ENCODE peak calls at places on chromosomes 6 and 20, in five cellular contexts. K is ovary, U is lower leg skin, B is fibroblast of pulmonary artery, S is bronchial epithelial cell. A is an unnamed sample.

GRCh38 chr20:25991756-25992130 is 295.1 kb upstream of the ZNF337 start:
- DNase-seq in K (no peak), U (no peak), B (no peak), S (no peak), A (no peak)

GRCh38 chr6:146905313-146905712 is 298.9 kb upstream of the STXBP5 start:
- DNase-seq in K (no peak), U (no peak), B (peak), S (peak), A (peak)

GRCh38 chr6:117817499-117817898 is 89.6 kb upstream of the SLC35F1 start:
- DNase-seq in K (no peak), U (no peak), B (no peak), S (no peak), A (no peak)

GRCh38 chr6:139855741-139856206 is 481.3 kb upstream of the CITED2 start:
- DNase-seq in K (no peak), U (no peak), B (no peak), S (no peak), A (no peak)

GRCh38 chr6:16769986-16770376 is 8.7 kb upstream of the ATXN1 start:
- DNase-seq in K (no peak), U (no peak), B (peak), S (no peak), A (peak)

GRCh38 chr20:21389368-21389767 is 8.0 kb downstream of the NKX2-4 start:
- DNase-seq in K (no peak), U (no peak), B (no peak), S (no peak), A (no peak)

GRCh38 chr6:36641543-36641942 is 37.0 kb upstream of the CDKN1A start:
- DNase-seq in K (no peak), U (no peak), B (no peak), S (no peak), A (no peak)

GRCh38 chr6:86192123-86192522 is 549.4 kb upstream of the SYNCRIP start:
- DNase-seq in K (no peak), U (no peak), B (peak), S (peak), A (peak)

GRCh38 chr6:141472550-141472949 is 660.2 kb upstream of the GJE1 start:
- DNase-seq in K (no peak), U (no peak), B (no peak), S (no peak), A (no peak)

GRCh38 chr6:127952831-127953230 is 52.0 kb upstream of the THEMIS start:
- DNase-seq in K (no peak), U (no peak), B (peak), S (no peak), A (no peak)

GRCh38 chr6:111113731-111114438 is 26.6 kb downstream of the SLC16A10 start:
- DNase-seq in K (peak), U (peak), B (peak), S (peak), A (peak)

GRCh38 chr6:79671605-79672266 is 40.6 kb downstream of the SH3BGRL2 start:
- DNase-seq in K (no peak), U (no peak), B (peak), S (peak), A (peak)

GRCh38 chr6:112480551-112480950 is 133.4 kb downstream of the RFPL4B start:
- DNase-seq in K (no peak), U (no peak), B (peak), S (peak), A (peak)

GRCh38 chr6:151916680-151917164 is 109.2 kb downstream of the ESR1 start:
- DNase-seq in K (no peak), U (peak), B (peak), S (peak), A (peak)

GRCh38 chr6:26025047-26025893 is 62.0 kb upstream of the HFE start:
- DNase-seq in K (no peak), U (no peak), B (peak), S (peak), A (peak)

GRCh38 chr6:32933661-32934085 is 7.2 kb downstream of the HLA-DMB start:
- DNase-seq in K (peak), U (peak), B (peak), S (peak), A (peak)

GRCh38 chr6:167714166-167714565 is 112.5 kb upstream of the AFDN start:
- DNase-seq in K (no peak), U (no peak), B (peak), S (no peak), A (no peak)

GRCh38 chr6:140183881-140184280 is 809.4 kb upstream of the CITED2 start:
- DNase-seq in K (no peak), U (no peak), B (no peak), S (no peak), A (no peak)

GRCh38 chr20:37898301-37899104 is 4.4 kb upstream of the VSTM2L start:
- DNase-seq in K (no peak), U (no peak), B (no peak), S (peak), A (peak)

GRCh38 chr6:165854863-165855593 is 192.0 kb upstream of the PDE10A start:
- DNase-seq in K (no peak), U (no peak), B (no peak), S (no peak), A (no peak)
- H3K4me3 ChIP-seq in K (no peak), U (no peak), B (no peak), S (no peak), A (no peak)

GRCh38 chr6:84728602-84729001 is 35.8 kb downstream of the TBX18 start:
- DNase-seq in K (no peak), U (no peak), B (peak), S (peak), A (peak)
- TF ChIP-seq CTCF in K (no peak), U (no peak), B (peak), S (peak), A (peak)

DNA sequence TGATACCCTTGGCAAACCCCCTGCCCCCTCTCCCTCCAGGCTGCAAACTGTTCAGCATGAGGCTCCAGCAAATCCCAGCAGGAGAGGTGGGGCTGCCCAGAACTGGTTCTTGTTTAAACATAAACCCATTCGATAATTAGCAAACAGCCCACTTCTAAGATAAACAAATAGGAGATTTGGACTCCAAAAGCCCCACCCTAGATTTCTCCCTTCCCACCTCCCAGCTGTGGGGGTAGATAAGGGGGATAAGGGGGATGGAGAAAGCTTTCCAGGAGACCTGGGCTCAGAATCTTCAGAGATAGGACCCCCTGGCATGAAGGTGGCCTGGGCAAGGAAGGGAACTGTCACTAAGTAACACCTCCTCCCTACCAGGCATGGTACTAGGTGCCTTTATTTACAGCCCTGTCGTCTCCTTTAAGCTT is 4.8 kb downstream of the SDC4 start:
- DNase-seq in K (no peak), U (no peak), B (no peak), S (no peak), A (no peak)
- H3K4me3 ChIP-seq in K (no peak), U (no peak), B (no peak), S (peak), A (peak)

GRCh38 chr20:1125266-1125665 is 6.9 kb downstream of the PSMF1 start:
- DNase-seq in K (no peak), U (no peak), B (no peak), S (no peak), A (no peak)

GRCh38 chr20:1124416-1124815 is 6.0 kb downstream of the PSMF1 start:
- DNase-seq in K (no peak), U (no peak), B (no peak), S (no peak), A (no peak)

GRCh38 chr20:1119524-1119923 is 1.1 kb downstream of the PSMF1 start:
- DNase-seq in K (no peak), U (no peak), B (no peak), S (no peak), A (no peak)

GRCh38 chr20:1121439-1121838 is 3.0 kb downstream of the PSMF1 start:
- DNase-seq in K (no peak), U (no peak), B (no peak), S (no peak), A (no peak)

GRCh38 chr20:1122388-1123315 is 4.2 kb downstream of the PSMF1 start:
- DNase-seq in K (no peak), U (peak), B (peak), S (peak), A (peak)
- TF ChIP-seq CTCF in K (no peak), U (no peak), B (no peak), S (no peak), A (no peak)